ENCODE peak calls at places on chromosomes 12 and 14, in nine cellular contexts. One of them, this sample, is unnamed.

GRCh38 chr12:90940872-90941499 is 14.0 kb downstream of the CCER1 start:
- DNase-seq in NCI-H146: peak; percentile 25
- DNase-seq in HS-27A: no peak
- DNase-seq in PC-3: peak; percentile 78
- DNase-seq in NCI-H1436: peak; percentile 10
- DNase-seq in naive B cell: no peak
- DNase-seq in WTC11: no peak
- DNase-seq in Caki2: no peak
- DNase-seq in GM23248: peak; percentile 76
- DNase-seq in this sample: peak; percentile 58

GRCh38 chr14:46401066-46401465 is 250.5 kb downstream of the RPL10L start:
- DNase-seq in NCI-H146: no peak
- DNase-seq in HS-27A: no peak
- DNase-seq in PC-3: no peak
- DNase-seq in NCI-H1436: no peak
- DNase-seq in naive B cell: no peak
- DNase-seq in WTC11: no peak
- DNase-seq in Caki2: no peak
- DNase-seq in GM23248: no peak
- DNase-seq in this sample: no peak

GRCh38 chr12:3727877-3728632 is 24.9 kb downstream of the CRACR2A start:
- DNase-seq in NCI-H146: no peak
- DNase-seq in HS-27A: no peak
- DNase-seq in PC-3: no peak
- DNase-seq in NCI-H1436: no peak
- DNase-seq in naive B cell: no peak
- DNase-seq in WTC11: no peak
- DNase-seq in Caki2: no peak
- DNase-seq in GM23248: no peak
- DNase-seq in this sample: no peak

GRCh38 chr14:89911018-89911919 is 43.3 kb downstream of the EFCAB11 start:
- DNase-seq in NCI-H146: no peak
- DNase-seq in HS-27A: no peak
- DNase-seq in PC-3: peak; percentile 40
- DNase-seq in NCI-H1436: no peak
- DNase-seq in naive B cell: no peak
- DNase-seq in WTC11: peak; percentile 29
- DNase-seq in Caki2: no peak
- DNase-seq in GM23248: peak; percentile 72
- DNase-seq in this sample: no peak

GRCh38 chr12:13444076-13444475 is 247.6 kb downstream of the EMP1 start:
- DNase-seq in NCI-H146: no peak
- DNase-seq in HS-27A: no peak
- DNase-seq in PC-3: peak; percentile 55
- DNase-seq in NCI-H1436: no peak
- DNase-seq in naive B cell: no peak
- DNase-seq in WTC11: no peak
- DNase-seq in Caki2: no peak
- DNase-seq in GM23248: no peak
- DNase-seq in this sample: no peak

GRCh38 chr12:75986001-75986739 is 45.4 kb downstream of the PHLDA1 start:
- DNase-seq in NCI-H146: peak; percentile 54
- DNase-seq in HS-27A: no peak
- DNase-seq in PC-3: no peak
- DNase-seq in NCI-H1436: no peak
- DNase-seq in naive B cell: no peak
- DNase-seq in WTC11: no peak
- DNase-seq in Caki2: no peak
- DNase-seq in GM23248: no peak
- DNase-seq in this sample: peak; percentile 17

GRCh38 chr14:34680806-34681479 is 33.5 kb downstream of the CFL2 start:
- DNase-seq in NCI-H146: no peak
- DNase-seq in HS-27A: no peak
- DNase-seq in PC-3: no peak
- DNase-seq in NCI-H1436: no peak
- DNase-seq in naive B cell: no peak
- DNase-seq in WTC11: no peak
- DNase-seq in Caki2: no peak
- DNase-seq in GM23248: no peak
- DNase-seq in this sample: no peak

GRCh38 chr14:77738559-77739250 is 22.3 kb downstream of the SNW1 start:
- DNase-seq in NCI-H146: no peak
- DNase-seq in HS-27A: no peak
- DNase-seq in PC-3: no peak
- DNase-seq in NCI-H1436: no peak
- DNase-seq in naive B cell: no peak
- DNase-seq in WTC11: no peak
- DNase-seq in Caki2: no peak
- DNase-seq in GM23248: peak; percentile 79
- DNase-seq in this sample: no peak

GRCh38 chr12:19988457-19988856 is 379.9 kb upstream of the PDE3A start:
- DNase-seq in NCI-H146: peak; percentile 22
- DNase-seq in HS-27A: no peak
- DNase-seq in PC-3: no peak
- DNase-seq in NCI-H1436: no peak
- DNase-seq in naive B cell: no peak
- DNase-seq in WTC11: no peak
- DNase-seq in Caki2: no peak
- DNase-seq in GM23248: peak; percentile 42
- DNase-seq in this sample: no peak

GRCh38 chr14:27427796-27428195 is 830.0 kb upstream of the NOVA1 start:
- DNase-seq in NCI-H146: no peak
- DNase-seq in HS-27A: no peak
- DNase-seq in PC-3: peak; percentile 64
- DNase-seq in NCI-H1436: no peak
- DNase-seq in naive B cell: no peak
- DNase-seq in WTC11: no peak
- DNase-seq in Caki2: peak; percentile 87
- DNase-seq in GM23248: peak; percentile 9
- DNase-seq in this sample: no peak

GRCh38 chr12:168763-169525 is 45.0 kb downstream of the SLC6A12 start:
- DNase-seq in NCI-H146: no peak
- DNase-seq in HS-27A: no peak
- DNase-seq in PC-3: no peak
- DNase-seq in NCI-H1436: no peak
- DNase-seq in naive B cell: no peak
- DNase-seq in WTC11: no peak
- DNase-seq in Caki2: no peak
- DNase-seq in GM23248: peak; percentile 14
- DNase-seq in this sample: no peak

GRCh38 chr12:111446044-111446581 is 40.4 kb downstream of the SH2B3 start:
- DNase-seq in NCI-H146: peak; percentile 86
- DNase-seq in HS-27A: no peak
- DNase-seq in PC-3: no peak
- DNase-seq in NCI-H1436: no peak
- DNase-seq in naive B cell: no peak
- DNase-seq in WTC11: peak; percentile 64
- DNase-seq in Caki2: no peak
- DNase-seq in GM23248: peak; percentile 36
- DNase-seq in this sample: no peak

GRCh38 chr12:10140001-10140400 is 10.0 kb upstream of the CLEC7A start:
- DNase-seq in NCI-H146: peak; percentile 46
- DNase-seq in HS-27A: peak; percentile 12
- DNase-seq in PC-3: peak; percentile 63
- DNase-seq in NCI-H1436: peak; percentile 0
- DNase-seq in naive B cell: peak; percentile 41
- DNase-seq in WTC11: peak; percentile 42
- DNase-seq in Caki2: peak; percentile 52
- DNase-seq in GM23248: peak; percentile 80
- DNase-seq in this sample: peak; percentile 8

This sample was measured in NCI-H748 treated with DMSO at 0.1 percent for 48 hours.